ENCODE peak calls at places on chromosomes 7 and 10, in ten cellular contexts. One of them, this sample, is unnamed. For H3K4me1, the result is how much of the 10 kb centered on the place peaks cover.

GRCh38 chr10:96721207-96721572 is 876 bp upstream of the PIK3AP1 start:
- DNase-seq in IMR-90: no peak
- DNase-seq in neural progenitor cell: no peak
- DNase-seq in CD4-positive, alpha-beta memory T cell: no peak
- DNase-seq in sigmoid colon: no peak
- DNase-seq in OCI-LY7: no peak
- DNase-seq in left lung: no peak
- DNase-seq in Karpas-422: no peak
- DNase-seq in upper lobe of left lung: no peak
- DNase-seq in aorta: no peak
- DNase-seq in this sample: no peak

GRCh38 chr10:60820093-60820769 is 42.0 kb downstream of the CDK1 start:
- DNase-seq in IMR-90: peak
- DNase-seq in neural progenitor cell: peak
- DNase-seq in CD4-positive, alpha-beta memory T cell: no peak
- DNase-seq in sigmoid colon: no peak
- DNase-seq in OCI-LY7: no peak
- DNase-seq in left lung: no peak
- DNase-seq in Karpas-422: no peak
- DNase-seq in upper lobe of left lung: no peak
- DNase-seq in aorta: no peak
- DNase-seq in this sample: no peak

GRCh38 chr10:60576130-60577069 is 186.7 kb upstream of the ANK3 start:
- DNase-seq in IMR-90: no peak
- DNase-seq in neural progenitor cell: no peak
- DNase-seq in CD4-positive, alpha-beta memory T cell: no peak
- DNase-seq in sigmoid colon: no peak
- DNase-seq in OCI-LY7: no peak
- DNase-seq in left lung: no peak
- DNase-seq in Karpas-422: no peak
- DNase-seq in upper lobe of left lung: no peak
- DNase-seq in aorta: no peak
- DNase-seq in this sample: no peak

GRCh38 chr7:1361016-1361755 is 98.1 kb downstream of the MICALL2 start:
- DNase-seq in IMR-90: no peak
- DNase-seq in neural progenitor cell: no peak
- DNase-seq in CD4-positive, alpha-beta memory T cell: no peak
- DNase-seq in sigmoid colon: peak
- DNase-seq in OCI-LY7: no peak
- DNase-seq in left lung: peak
- DNase-seq in Karpas-422: no peak
- DNase-seq in upper lobe of left lung: peak
- DNase-seq in aorta: peak
- DNase-seq in this sample: peak

GRCh38 chr7:135380351-135380750 is 129.6 kb downstream of the CNOT4 start:
- DNase-seq in IMR-90: no peak
- DNase-seq in neural progenitor cell: peak
- DNase-seq in CD4-positive, alpha-beta memory T cell: no peak
- DNase-seq in sigmoid colon: no peak
- DNase-seq in OCI-LY7: no peak
- DNase-seq in left lung: no peak
- DNase-seq in Karpas-422: no peak
- DNase-seq in upper lobe of left lung: no peak
- DNase-seq in aorta: no peak
- DNase-seq in this sample: no peak

GRCh38 chr10:112783653-112784426 is 166.2 kb upstream of the TCF7L2 start:
- DNase-seq in IMR-90: no peak
- DNase-seq in neural progenitor cell: peak
- DNase-seq in CD4-positive, alpha-beta memory T cell: no peak
- DNase-seq in sigmoid colon: no peak
- DNase-seq in OCI-LY7: no peak
- DNase-seq in left lung: no peak
- DNase-seq in Karpas-422: no peak
- DNase-seq in upper lobe of left lung: no peak
- DNase-seq in aorta: no peak
- DNase-seq in this sample: no peak

GRCh38 chr10:82282782-82283456 is 407.9 kb downstream of the NRG3 start:
- DNase-seq in IMR-90: no peak
- DNase-seq in neural progenitor cell: no peak
- DNase-seq in CD4-positive, alpha-beta memory T cell: no peak
- DNase-seq in sigmoid colon: no peak
- DNase-seq in OCI-LY7: no peak
- DNase-seq in left lung: no peak
- DNase-seq in Karpas-422: no peak
- DNase-seq in upper lobe of left lung: no peak
- DNase-seq in aorta: no peak
- DNase-seq in this sample: no peak

GRCh38 chr7:617614-618538 is 98.2 kb upstream of the PDGFA start:
- DNase-seq in IMR-90: no peak
- DNase-seq in neural progenitor cell: no peak
- DNase-seq in CD4-positive, alpha-beta memory T cell: no peak
- DNase-seq in sigmoid colon: no peak
- DNase-seq in OCI-LY7: no peak
- DNase-seq in left lung: peak
- DNase-seq in Karpas-422: no peak
- DNase-seq in upper lobe of left lung: no peak
- DNase-seq in aorta: peak
- DNase-seq in this sample: peak

GRCh38 chr10:97648557-97649404 is 8.3 kb downstream of the PI4K2A start:
- DNase-seq in IMR-90: peak
- DNase-seq in neural progenitor cell: no peak
- DNase-seq in CD4-positive, alpha-beta memory T cell: peak
- DNase-seq in sigmoid colon: no peak
- DNase-seq in OCI-LY7: no peak
- DNase-seq in left lung: no peak
- DNase-seq in Karpas-422: no peak
- DNase-seq in upper lobe of left lung: no peak
- DNase-seq in aorta: no peak
- DNase-seq in this sample: no peak

GRCh38 chr7:138898255-138898654 is 82.9 kb downstream of the KIAA1549 start:
- DNase-seq in IMR-90: no peak
- DNase-seq in neural progenitor cell: no peak
- DNase-seq in CD4-positive, alpha-beta memory T cell: no peak
- DNase-seq in sigmoid colon: no peak
- DNase-seq in OCI-LY7: no peak
- DNase-seq in left lung: no peak
- DNase-seq in Karpas-422: no peak
- DNase-seq in upper lobe of left lung: no peak
- DNase-seq in aorta: no peak
- DNase-seq in this sample: no peak

GRCh38 chr10:86556933-86557649 is 35.5 kb upstream of the WAPL start:
- DNase-seq in IMR-90: no peak
- DNase-seq in neural progenitor cell: no peak
- DNase-seq in CD4-positive, alpha-beta memory T cell: no peak
- DNase-seq in sigmoid colon: no peak
- DNase-seq in OCI-LY7: no peak
- DNase-seq in left lung: no peak
- DNase-seq in Karpas-422: no peak
- DNase-seq in upper lobe of left lung: no peak
- DNase-seq in aorta: no peak
- DNase-seq in this sample: no peak

GRCh38 chr7:73701357-73701995 is 18.0 kb downstream of the STX1A start:
- DNase-seq in IMR-90: peak
- DNase-seq in neural progenitor cell: peak
- DNase-seq in CD4-positive, alpha-beta memory T cell: no peak
- DNase-seq in sigmoid colon: no peak
- DNase-seq in OCI-LY7: peak
- DNase-seq in left lung: no peak
- DNase-seq in Karpas-422: peak
- DNase-seq in upper lobe of left lung: no peak
- DNase-seq in aorta: peak
- DNase-seq in this sample: no peak

GRCh38 chr10:77774940-77775391 is 137.4 kb upstream of the KCNMA1 start:
- DNase-seq in IMR-90: peak
- DNase-seq in neural progenitor cell: no peak
- DNase-seq in CD4-positive, alpha-beta memory T cell: no peak
- DNase-seq in sigmoid colon: no peak
- DNase-seq in OCI-LY7: no peak
- DNase-seq in left lung: no peak
- DNase-seq in Karpas-422: no peak
- DNase-seq in upper lobe of left lung: no peak
- DNase-seq in aorta: no peak
- DNase-seq in this sample: no peak

GRCh38 chr10:87674963-87675362 is 15.3 kb downstream of the PAPSS2 start:
- DNase-seq in IMR-90: peak
- DNase-seq in neural progenitor cell: no peak
- DNase-seq in CD4-positive, alpha-beta memory T cell: no peak
- DNase-seq in sigmoid colon: no peak
- DNase-seq in OCI-LY7: no peak
- DNase-seq in left lung: no peak
- DNase-seq in Karpas-422: no peak
- DNase-seq in upper lobe of left lung: no peak
- DNase-seq in aorta: no peak
- DNase-seq in this sample: no peak

GRCh38 chr10:49115015-49115795 is at the start of gene VSTM4:
- DNase-seq in IMR-90: peak
- DNase-seq in neural progenitor cell: peak
- DNase-seq in CD4-positive, alpha-beta memory T cell: no peak
- DNase-seq in sigmoid colon: peak
- DNase-seq in OCI-LY7: no peak
- DNase-seq in left lung: peak
- DNase-seq in Karpas-422: no peak
- DNase-seq in upper lobe of left lung: peak
- DNase-seq in aorta: peak
- DNase-seq in this sample: no peak

GRCh38 chr10:61970182-61971015 is 68.9 kb downstream of the ARID5B start:
- DNase-seq in IMR-90: no peak
- DNase-seq in neural progenitor cell: no peak
- DNase-seq in CD4-positive, alpha-beta memory T cell: no peak
- DNase-seq in sigmoid colon: no peak
- DNase-seq in OCI-LY7: peak
- DNase-seq in left lung: no peak
- DNase-seq in Karpas-422: no peak
- DNase-seq in upper lobe of left lung: no peak
- DNase-seq in aorta: no peak
- DNase-seq in this sample: no peak
- H3K4me1 ChIP-seq in IMR-90: under half
- H3K4me1 ChIP-seq in neural progenitor cell: under half
- H3K4me1 ChIP-seq in CD4-positive, alpha-beta memory T cell: under half
- H3K4me1 ChIP-seq in sigmoid colon: under half
- H3K4me1 ChIP-seq in OCI-LY7: half or more
- H3K4me1 ChIP-seq in left lung: under half
- H3K4me1 ChIP-seq in Karpas-422: under half
- H3K4me1 ChIP-seq in upper lobe of left lung: under half
- H3K4me1 ChIP-seq in aorta: under half
- H3K4me1 ChIP-seq in this sample: under half

DNA sequence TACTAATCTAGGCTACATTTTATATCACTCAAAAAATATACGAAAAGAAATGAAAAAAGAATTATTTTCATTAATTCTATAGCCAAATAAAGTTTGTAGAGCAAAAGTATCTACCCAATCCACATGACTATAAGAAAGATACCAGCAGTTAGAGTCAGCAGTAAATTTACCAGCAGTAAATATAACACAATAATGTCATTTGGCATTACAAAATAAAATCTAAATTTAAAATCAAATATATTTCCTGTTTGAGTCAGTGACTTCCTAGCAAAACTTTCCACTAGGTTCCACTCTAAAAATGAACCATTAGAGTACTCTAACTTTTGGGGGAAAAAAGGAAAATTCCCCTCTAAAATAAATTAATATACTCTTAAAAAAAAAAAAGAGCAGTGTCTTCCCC is 144.8 kb downstream of the CPEB3 start:
- DNase-seq in IMR-90: no peak
- DNase-seq in neural progenitor cell: no peak
- DNase-seq in CD4-positive, alpha-beta memory T cell: no peak
- DNase-seq in sigmoid colon: no peak
- DNase-seq in OCI-LY7: no peak
- DNase-seq in left lung: no peak
- DNase-seq in Karpas-422: no peak
- DNase-seq in upper lobe of left lung: no peak
- DNase-seq in aorta: no peak
- DNase-seq in this sample: no peak
- H3K4me1 ChIP-seq in IMR-90: under half
- H3K4me1 ChIP-seq in neural progenitor cell: under half
- H3K4me1 ChIP-seq in CD4-positive, alpha-beta memory T cell: under half
- H3K4me1 ChIP-seq in sigmoid colon: under half
- H3K4me1 ChIP-seq in OCI-LY7: half or more
- H3K4me1 ChIP-seq in left lung: under half
- H3K4me1 ChIP-seq in Karpas-422: half or more
- H3K4me1 ChIP-seq in upper lobe of left lung: under half
- H3K4me1 ChIP-seq in aorta: under half
- H3K4me1 ChIP-seq in this sample: half or more

GRCh38 chr10:103555712-103556111 is 62.2 kb downstream of the NEURL1 start:
- DNase-seq in IMR-90: no peak
- DNase-seq in neural progenitor cell: no peak
- DNase-seq in CD4-positive, alpha-beta memory T cell: no peak
- DNase-seq in sigmoid colon: no peak
- DNase-seq in OCI-LY7: no peak
- DNase-seq in left lung: no peak
- DNase-seq in Karpas-422: no peak
- DNase-seq in upper lobe of left lung: no peak
- DNase-seq in aorta: no peak
- DNase-seq in this sample: no peak
- H3K4me1 ChIP-seq in IMR-90: under half
- H3K4me1 ChIP-seq in neural progenitor cell: under half
- H3K4me1 ChIP-seq in CD4-positive, alpha-beta memory T cell: under half
- H3K4me1 ChIP-seq in sigmoid colon: under half
- H3K4me1 ChIP-seq in OCI-LY7: under half
- H3K4me1 ChIP-seq in left lung: under half
- H3K4me1 ChIP-seq in Karpas-422: under half
- H3K4me1 ChIP-seq in upper lobe of left lung: under half
- H3K4me1 ChIP-seq in aorta: under half
- H3K4me1 ChIP-seq in this sample: under half

GRCh38 chr10:13745271-13745670 is 158.5 kb downstream of the PRPF18 start:
- DNase-seq in IMR-90: no peak
- DNase-seq in neural progenitor cell: no peak
- DNase-seq in CD4-positive, alpha-beta memory T cell: no peak
- DNase-seq in sigmoid colon: peak
- DNase-seq in OCI-LY7: no peak
- DNase-seq in left lung: no peak
- DNase-seq in Karpas-422: no peak
- DNase-seq in upper lobe of left lung: no peak
- DNase-seq in aorta: no peak
- DNase-seq in this sample: no peak
- H3K4me1 ChIP-seq in IMR-90: under half
- H3K4me1 ChIP-seq in neural progenitor cell: under half
- H3K4me1 ChIP-seq in CD4-positive, alpha-beta memory T cell: under half
- H3K4me1 ChIP-seq in sigmoid colon: under half
- H3K4me1 ChIP-seq in OCI-LY7: under half
- H3K4me1 ChIP-seq in left lung: under half
- H3K4me1 ChIP-seq in Karpas-422: under half
- H3K4me1 ChIP-seq in upper lobe of left lung: under half
- H3K4me1 ChIP-seq in aorta: under half
- H3K4me1 ChIP-seq in this sample: under half